ENCODE peak calls at places on chromosomes 4 and X, in five cellular contexts. I is heart right ventricle; S is H1; A is stomach; N is naive thymus-derived CD4-positive, alpha-beta T cell. Z is an unnamed sample. For H3K4me1, the result is how much of the 10 kb centered on the place peaks cover.

GRCh38 chrX:46436744-46437143 is 108.5 kb downstream of the ZNF674 start:
- DNase-seq in S (no peak), N (no peak), I (no peak), A (no peak), Z (no peak)

GRCh38 chr4:40699648-40700047 is 50.1 kb upstream of the NSUN7 start:
- DNase-seq in I (no peak), S (no peak), N (no peak), A (no peak), Z (no peak)

GRCh38 chr4:113827285-113827684 is 65.7 kb upstream of the CAMK2D start:
- DNase-seq in A (no peak), N (no peak), S (no peak), I (no peak), Z (no peak)

GRCh38 chrX:153641575-153642312 is 5.3 kb upstream of the DUSP9 start:
- DNase-seq in N (no peak), S (no peak), A (no peak), I (no peak), Z (no peak)

GRCh38 chr4:7844247-7844991 is 95.2 kb downstream of the AFAP1 start:
- DNase-seq in S (peak), I (peak), N (peak), A (peak), Z (peak)

GRCh38 chr4:41077628-41078027 is 136.7 kb downstream of the APBB2 start:
- DNase-seq in A (no peak), S (no peak), I (no peak), N (no peak), Z (no peak)

GRCh38 chr4:53744446-53745160 is 153.3 kb upstream of the LNX1 start:
- DNase-seq in S (no peak), A (no peak), N (no peak), I (no peak), Z (no peak)

GRCh38 chrX:12115377-12115776 is 22.9 kb upstream of the FRMPD4 start:
- DNase-seq in S (peak), N (no peak), A (no peak), I (no peak), Z (no peak)

GRCh38 chr4:118849867-118850812 is 14.2 kb upstream of the SEC24D start:
- DNase-seq in I (no peak), N (peak), A (no peak), S (no peak), Z (peak)

GRCh38 chr4:89723096-89723495 is 113.9 kb downstream of the SNCA start:
- DNase-seq in I (no peak), N (no peak), A (no peak), S (no peak), Z (no peak)

GRCh38 chr4:168877779-168878491 is 132.1 kb downstream of the CBR4 start:
- DNase-seq in I (peak), N (peak), S (peak), A (no peak), Z (peak)

GRCh38 chr4:10115657-10116624 is 658 bp downstream of the WDR1 start:
- DNase-seq in S (peak), N (peak), I (no peak), A (peak), Z (peak)

GRCh38 chr4:151485541-151486131 is 76.7 kb downstream of the FHIP1A start:
- DNase-seq in N (no peak), A (no peak), I (no peak), S (no peak), Z (no peak)

GRCh38 chr4:77927991-77928925 is 65.6 kb downstream of the MRPL1 start:
- DNase-seq in A (peak), I (no peak), S (no peak), N (no peak), Z (no peak)

GRCh38 chr4:156294577-156294976 is 340.9 kb upstream of the CTSO start:
- DNase-seq in N (no peak), I (no peak), A (no peak), S (no peak), Z (no peak)

GRCh38 chr4:110009526-110009925 is 96.8 kb downstream of the EGF start:
- DNase-seq in N (no peak), I (no peak), S (no peak), A (no peak), Z (no peak)

GRCh38 chrX:115023139-115023538 is 5.7 kb upstream of the IL13RA2 start:
- DNase-seq in A (no peak), S (no peak), I (no peak), N (no peak), Z (no peak)

GRCh38 chr4:25238052-25238451 is 4.2 kb downstream of the PI4K2B start:
- DNase-seq in A (no peak), I (no peak), N (no peak), S (no peak), Z (no peak)

GRCh38 chrX:116232833-116233232 is 62.3 kb downstream of the AGTR2 start:
- DNase-seq in S (no peak), N (no peak), A (no peak), I (no peak), Z (no peak)

GRCh38 chrX:107465932-107466620 is 16.6 kb downstream of the FRMPD3 start:
- DNase-seq in N (no peak), A (no peak), S (no peak), I (no peak), Z (no peak)

GRCh38 chr4:75686346-75686745 is 13.1 kb upstream of the G3BP2 start:
- DNase-seq in N (peak), A (no peak), S (no peak), I (no peak), Z (no peak)

GRCh38 chr4:152045397-152045780 is 284.6 kb upstream of the GATB start:
- DNase-seq in S (no peak), N (no peak), I (no peak), A (no peak), Z (no peak)

GRCh38 chrX:41921492-41922124 is 1.7 kb downstream of the CASK start:
- DNase-seq in S (no peak), I (no peak), A (no peak), N (no peak), Z (peak)

GRCh38 chrX:41923257-41923924 is at the start of gene CASK:
- DNase-seq in S (peak), I (peak), A (peak), N (peak), Z (peak)

GRCh38 chrX:41922125-41922521 is 1.2 kb downstream of the CASK start:
- DNase-seq in A (no peak), S (no peak), N (no peak), I (no peak), Z (peak)

GRCh38 chrX:41922694-41923171 is 621 bp downstream of the CASK start:
- DNase-seq in A (no peak), S (peak), I (peak), N (peak), Z (no peak)

DNA sequence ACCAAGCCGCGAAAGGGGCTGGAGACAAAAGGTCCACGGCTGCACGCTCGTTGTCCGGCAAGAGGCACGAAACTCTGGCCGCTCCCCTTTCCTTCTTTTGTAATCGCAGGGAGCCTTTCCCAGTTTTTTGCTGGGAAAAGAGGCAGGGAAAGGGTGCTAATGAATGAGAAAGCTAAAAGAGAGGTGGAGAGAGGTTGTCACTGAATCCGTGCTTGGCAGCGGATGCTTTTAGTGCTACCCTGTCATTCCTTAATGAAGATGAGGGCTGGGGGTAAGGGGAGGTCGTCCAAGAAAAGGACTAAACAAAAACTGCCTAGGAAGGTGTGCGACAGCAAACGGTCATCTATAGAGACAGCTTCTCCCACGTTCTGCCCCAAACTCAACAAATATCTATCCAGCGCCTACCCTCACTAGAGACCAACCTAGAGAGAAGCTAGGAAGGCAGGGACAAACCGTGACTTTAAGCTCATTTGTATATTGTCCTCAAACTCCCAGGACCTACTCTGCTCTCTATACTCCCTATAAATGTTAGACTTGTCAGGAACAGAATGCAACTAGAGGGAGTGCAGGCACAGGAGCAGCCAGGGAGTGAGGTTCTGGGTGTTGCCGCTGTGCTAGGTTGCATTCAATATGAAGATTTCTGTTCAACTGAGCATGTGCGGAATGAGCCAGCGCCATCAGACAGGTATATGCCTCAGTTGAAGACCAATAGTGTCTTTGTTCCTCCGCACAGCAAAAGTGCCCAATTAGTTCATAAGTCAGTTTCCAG is 755 bp upstream of the CASK start:
- DNase-seq in I (peak), A (peak), N (peak), S (no peak), Z (peak)
- H3K4me3 ChIP-seq in I (peak), A (peak), N (peak), S (peak), Z (peak)

GRCh38 chr4:165378763-165379631 is at the start of gene CPE:
- DNase-seq in A (peak), I (peak), N (peak), S (peak), Z (peak)
- H3K27ac ChIP-seq in A (peak), I (peak), N (no peak), S (no peak), Z (no peak)

GRCh38 chrX:2172359-2172758 is 328.4 kb downstream of the DHRSX start:
- DNase-seq in I (no peak), S (no peak), A (no peak), N (no peak), Z (no peak)
- H3K4me1 ChIP-seq in I (under half), S (under half), A (under half), N (under half), Z (under half)

GRCh38 chrX:30530591-30530990 is 47.0 kb downstream of the TASL start:
- DNase-seq in I (no peak), A (no peak), N (no peak), S (no peak), Z (no peak)
- H3K4me3 ChIP-seq in I (no peak), A (no peak), N (no peak), S (no peak), Z (no peak)

GRCh38 chrX:87571965-87572364 is 54.4 kb downstream of the KLHL4 start:
- DNase-seq in A (no peak), N (no peak), S (no peak), I (no peak), Z (no peak)

DNA sequence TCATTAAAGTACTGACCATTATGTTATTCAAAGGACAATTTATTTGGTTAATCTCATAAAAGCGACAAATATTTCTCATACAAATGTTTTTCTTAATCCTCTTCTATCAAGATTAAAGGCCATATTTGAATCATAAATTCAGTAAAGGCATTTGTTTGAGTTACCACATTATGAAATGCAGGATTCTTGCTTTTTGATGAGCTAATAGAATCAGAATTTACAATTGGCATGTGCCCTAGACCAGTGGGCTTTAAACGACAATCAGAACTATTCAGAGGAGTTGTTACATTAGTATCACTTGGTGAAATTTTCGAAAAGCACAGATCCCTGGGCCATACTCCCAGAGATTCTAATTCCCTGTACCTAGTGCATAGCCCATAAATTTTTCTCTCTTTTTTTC is 55.3 kb downstream of the KLHL4 start:
- DNase-seq in N (no peak), A (no peak), S (no peak), I (no peak), Z (no peak)
- H3K27ac ChIP-seq in N (no peak), A (no peak), S (no peak), I (no peak), Z (no peak)

DNA sequence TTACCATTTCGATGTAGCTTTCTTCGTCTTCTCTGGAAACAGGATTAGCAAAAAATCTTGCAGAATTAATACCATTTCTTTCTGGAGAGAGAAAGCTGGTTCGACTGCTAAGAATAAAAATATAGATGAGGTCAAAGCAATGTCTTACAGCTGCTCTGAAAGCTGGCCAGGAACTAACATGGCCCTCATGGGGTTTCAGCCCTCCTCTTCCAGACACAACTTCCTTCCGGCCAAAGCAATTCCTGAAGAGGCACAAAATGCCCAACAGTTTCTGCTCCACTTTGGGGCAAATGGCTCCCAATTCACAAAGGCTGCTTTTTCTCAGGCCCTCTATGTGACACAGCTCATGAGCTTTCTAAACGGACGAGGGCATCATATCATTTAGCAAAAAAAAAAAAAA is 42.5 kb upstream of the CTAG2 start:
- DNase-seq in A (no peak), S (no peak), I (peak), N (no peak), Z (no peak)
- H3K4me1 ChIP-seq in A (under half), S (under half), I (under half), N (under half), Z (under half)

GRCh38 chr4:153419029-153419428 is 47.1 kb upstream of the TMEM131L start:
- DNase-seq in S (peak), N (no peak), I (no peak), A (no peak), Z (no peak)

GRCh38 chr4:153418581-153418980 is 47.6 kb upstream of the TMEM131L start:
- DNase-seq in A (no peak), S (peak), N (no peak), I (no peak), Z (no peak)

GRCh38 chr4:153419673-153420278 is 46.4 kb upstream of the TMEM131L start:
- DNase-seq in A (no peak), S (peak), N (no peak), I (no peak), Z (no peak)

GRCh38 chr4:153421980-153422379 is 44.2 kb upstream of the TMEM131L start:
- DNase-seq in N (no peak), S (no peak), A (no peak), I (no peak), Z (no peak)

GRCh38 chr4:153420361-153420760 is 45.8 kb upstream of the TMEM131L start:
- DNase-seq in S (no peak), I (no peak), A (no peak), N (no peak), Z (no peak)
- H3K4me3 ChIP-seq in S (no peak), I (no peak), A (no peak), N (no peak), Z (no peak)

DNA sequence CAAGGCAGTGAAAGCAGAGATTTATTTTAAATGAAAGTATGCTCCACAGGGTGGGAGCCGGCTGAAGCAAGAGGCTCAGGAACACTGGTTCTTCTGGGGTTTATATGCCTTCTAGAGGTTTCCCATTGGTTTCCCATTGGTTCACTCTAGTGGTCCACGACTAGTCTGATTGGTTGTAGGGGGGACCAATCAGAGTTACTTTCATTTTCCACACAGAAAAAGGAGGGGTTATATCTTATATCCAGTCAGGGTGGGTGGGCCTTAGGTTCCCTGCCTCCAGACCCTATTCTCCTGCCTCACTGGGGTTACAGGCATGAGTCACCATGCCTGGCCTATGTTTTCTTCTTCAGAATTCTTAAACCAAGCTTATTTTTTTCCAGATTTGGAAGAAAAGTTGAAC is 101.6 kb downstream of the KLHL8 start:
- DNase-seq in S (no peak), N (no peak), A (no peak), I (no peak), Z (no peak)
- H3K27ac ChIP-seq in S (no peak), N (no peak), A (peak), I (no peak), Z (no peak)

GRCh38 chrX:123962794-123963373 is 1.4 kb downstream of the STAG2 start:
- DNase-seq in I (peak), S (peak), A (peak), N (peak), Z (peak)

GRCh38 chrX:123964155-123964554 is 2.6 kb downstream of the STAG2 start:
- DNase-seq in A (no peak), S (no peak), I (no peak), N (no peak), Z (no peak)

GRCh38 chrX:123968383-123969050 is 7.0 kb downstream of the STAG2 start:
- DNase-seq in A (no peak), I (no peak), N (no peak), S (no peak), Z (no peak)

GRCh38 chrX:123967497-123967896 is 6.0 kb downstream of the STAG2 start:
- DNase-seq in A (no peak), I (no peak), S (no peak), N (no peak), Z (no peak)

DNA sequence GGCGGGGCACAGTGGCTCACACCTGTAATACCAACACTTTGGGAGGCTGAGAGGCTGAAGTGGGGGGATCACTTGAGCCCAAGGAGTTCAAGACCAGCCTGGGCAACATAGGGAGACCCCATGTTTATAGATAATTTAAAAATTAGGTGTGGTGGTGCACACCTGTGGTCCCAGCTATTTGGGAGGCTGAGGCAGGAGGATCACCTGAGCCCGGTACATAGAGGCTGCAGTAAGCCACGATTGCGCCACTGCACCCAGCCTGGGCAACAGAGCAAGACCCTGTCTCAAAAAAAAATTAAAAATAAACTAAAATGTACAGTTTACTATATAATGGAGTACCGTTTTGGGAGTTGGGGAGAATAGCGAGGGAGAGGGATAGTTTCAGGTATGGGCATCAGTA is 4.2 kb downstream of the STAG2 start:
- DNase-seq in S (no peak), I (no peak), A (no peak), N (no peak), Z (no peak)
- H3K4me1 ChIP-seq in S (under half), I (under half), A (under half), N (under half), Z (under half)

Z was measured in CD4-positive, CD25-positive, alpha-beta regulatory T cell.